ENCODE peak calls at places on chromosomes 13 and 19, in seven cellular contexts. K is HuH-7.5; P is T-helper 1 cell; A is NCI-H345; Y is tibial nerve; G is activated T-cell treated with anti-CD3 and anti-CD28 coated beads, Interleukin-2, amount 50 U/mL, for 48 hours; B is CD8-positive, alpha-beta T cell. I is an unnamed sample.

GRCh38 chr19:28334419-28334818 is 878.5 kb downstream of the UQCRFS1 start:
- DNase-seq in G (no peak), B (no peak), Y (no peak), K (no peak), P (no peak), A (no peak), I (no peak)

GRCh38 chr19:3190470-3190770 is 4.7 kb downstream of the NCLN start:
- DNase-seq in Y (no peak), A (no peak), G (no peak), K (no peak), P (no peak), B (no peak), I (no peak)

GRCh38 chr19:19304186-19304975 is 15.9 kb downstream of the SUGP1 start:
- DNase-seq in G (no peak), B (no peak), Y (no peak), P (no peak), A (no peak), K (no peak), I (no peak)

GRCh38 chr19:3669616-3670257 is 30.5 kb downstream of the PIP5K1C start:
- DNase-seq in Y (no peak), A (no peak), G (no peak), P (no peak), B (no peak), K (no peak), I (no peak)

GRCh38 chr19:35486268-35486708 is 4.0 kb downstream of the KRTDAP start:
- DNase-seq in B (no peak), P (no peak), A (no peak), K (no peak), G (no peak), Y (no peak), I (no peak)

GRCh38 chr19:679418-680286 is 3.5 kb downstream of the FSTL3 start:
- DNase-seq in A (peak; percentile 31), G (peak; percentile 48), B (peak; percentile 47), P (peak; percentile 34), K (peak; percentile 81), Y (peak; percentile 59), I (peak; percentile 34)

GRCh38 chr13:80755925-80756324 is 415.0 kb upstream of the SPRY2 start:
- DNase-seq in Y (no peak), A (peak; percentile 43), K (no peak), P (no peak), G (no peak), B (no peak), I (no peak)

GRCh38 chr19:18613589-18614234 is 1.0 kb downstream of the TMEM59L start:
- DNase-seq in G (no peak), B (no peak), P (no peak), A (no peak), Y (no peak), K (no peak), I (no peak)

GRCh38 chr13:28411859-28412353 is 83.0 kb downstream of the FLT1 start:
- DNase-seq in B (no peak), Y (no peak), P (no peak), G (no peak), K (no peak), A (no peak), I (no peak)

GRCh38 chr13:31722684-31723083 is 16.6 kb upstream of the RXFP2 start:
- DNase-seq in G (no peak), A (peak; percentile 73), K (no peak), B (no peak), P (no peak), Y (no peak), I (no peak)

GRCh38 chr13:59424661-59425060 is 739.1 kb downstream of the DIAPH3 start:
- DNase-seq in P (no peak), Y (no peak), G (no peak), A (no peak), K (no peak), B (no peak), I (no peak)

GRCh38 chr19:16216744-16217670 is 19.3 kb downstream of the AP1M1 start:
- DNase-seq in P (no peak), Y (no peak), A (peak; percentile 82), B (peak; percentile 66), K (no peak), G (no peak), I (no peak)

GRCh38 chr13:73607489-73608156 is 526.6 kb downstream of the KLF12 start:
- DNase-seq in A (no peak), P (no peak), Y (no peak), G (no peak), B (no peak), K (no peak), I (no peak)

GRCh38 chr13:109919715-109920375 is 133.5 kb upstream of the IRS2 start:
- DNase-seq in B (no peak), G (no peak), P (no peak), Y (no peak), K (no peak), A (no peak), I (no peak)

GRCh38 chr13:87089391-87089790 is 581.8 kb upstream of the SLITRK5 start:
- DNase-seq in A (no peak), K (no peak), G (no peak), B (no peak), Y (no peak), P (no peak), I (no peak)

GRCh38 chr19:1057185-1057857 is 9.6 kb upstream of the ARHGAP45 start:
- DNase-seq in G (peak; percentile 49), A (peak; percentile 58), K (no peak), P (peak; percentile 67), B (no peak), Y (no peak), I (no peak)

GRCh38 chr13:113851480-113851803 is 12.4 kb downstream of the GAS6 start:
- DNase-seq in P (no peak), G (peak; percentile 10), K (no peak), A (no peak), Y (no peak), B (no peak), I (no peak)

GRCh38 chr13:21980049-21980448 is 309.2 kb downstream of the FGF9 start:
- DNase-seq in P (no peak), Y (no peak), K (no peak), A (peak; percentile 11), B (no peak), G (no peak), I (no peak)

GRCh38 chr13:50124536-50125305 is 109.5 kb downstream of the KCNRG start:
- DNase-seq in K (peak; percentile 93), Y (peak; percentile 94), A (peak; percentile 84), P (peak; percentile 96), G (peak; percentile 84), B (peak; percentile 98), I (peak; percentile 96)

GRCh38 chr19:7933828-7934725 is 8.1 kb upstream of the CTXN1 start:
- DNase-seq in A (no peak), G (no peak), Y (no peak), K (no peak), P (no peak), B (no peak), I (no peak)

GRCh38 chr19:33374406-33374703 is 846 bp downstream of the CEBPG start:
- DNase-seq in B (no peak), P (peak; percentile 24), K (no peak), G (peak; percentile 33), Y (no peak), A (peak; percentile 46), I (no peak)

GRCh38 chr19:18202759-18203407 is 959 bp downstream of the RAB3A start:
- DNase-seq in B (peak; percentile 31), P (no peak), K (no peak), Y (no peak), A (no peak), G (peak; percentile 47), I (no peak)

GRCh38 chr19:46983097-46983496 is 36.5 kb upstream of the NPAS1 start:
- DNase-seq in K (no peak), A (no peak), G (no peak), P (no peak), B (no peak), Y (no peak), I (no peak)

GRCh38 chr13:46149272-46150133 is 32.5 kb downstream of the LCP1 start:
- DNase-seq in A (no peak), B (no peak), G (no peak), K (no peak), Y (no peak), P (no peak), I (no peak)

GRCh38 chr13:44267966-44268365 is 105.7 kb upstream of the SERP2 start:
- DNase-seq in Y (no peak), K (no peak), G (no peak), A (no peak), B (no peak), P (no peak), I (no peak)

GRCh38 chr19:41376241-41376997 is at the start of gene TMEM91:
- DNase-seq in G (peak; percentile 41), A (peak; percentile 4), Y (peak; percentile 45), P (no peak), K (peak; percentile 43), B (no peak), I (no peak)

GRCh38 chr19:46297700-46298476 is 1.0 kb downstream of the HIF3A start:
- DNase-seq in A (peak; percentile 15), Y (peak; percentile 54), B (no peak), K (no peak), P (no peak), G (no peak), I (no peak)

GRCh38 chr19:33749619-33750175 is 47.0 kb upstream of the KCTD15 start:
- DNase-seq in B (no peak), G (no peak), Y (no peak), K (no peak), A (no peak), P (no peak), I (no peak)